ENCODE peak calls at places on chromosome 20, in eight cellular contexts. C is heart right ventricle; G is right cardiac atrium; T is colonic mucosa; Z is tibial nerve; Y is CD4-positive, CD25-positive, alpha-beta regulatory T cell; V is gastrocnemius medialis; I is psoas muscle. L is an unnamed sample. For H3K4me1, the result is how much of the 10 kb centered on the place peaks cover.

GRCh38 chr20:61746781-61747180 is 318.9 kb downstream of the TAF4 start:
- DNase-seq in C (no peak), G (no peak), T (no peak), Z (no peak), Y (no peak), V (no peak), I (no peak), L (peak)

GRCh38 chr20:31716818-31717477 is 5.7 kb downstream of the BCL2L1 start:
- DNase-seq in C (no peak), G (no peak), T (no peak), Z (no peak), Y (no peak), V (no peak), I (no peak), L (no peak)

GRCh38 chr20:47727170-47727880 is 58.0 kb downstream of the SULF2 start:
- DNase-seq in C (peak), G (peak), T (peak), Z (no peak), Y (peak), V (peak), I (peak), L (peak)

GRCh38 chr20:36493801-36494114 is 47.6 kb upstream of the MYL9 start:
- DNase-seq in C (peak), G (peak), T (peak), Z (peak), Y (no peak), V (peak), I (peak), L (no peak)

GRCh38 chr20:62875419-62876355 is 14.1 kb upstream of the TCFL5 start:
- DNase-seq in C (peak), G (peak), T (peak), Z (peak), Y (no peak), V (peak), I (peak), L (no peak)

GRCh38 chr20:60137657-60138245 is 179.5 kb downstream of the CDH26 start:
- DNase-seq in C (no peak), G (peak), T (peak), Z (no peak), Y (no peak), V (peak), I (peak), L (no peak)

GRCh38 chr20:22462975-22463914 is 121.1 kb downstream of the FOXA2 start:
- DNase-seq in C (no peak), G (no peak), T (no peak), Z (no peak), Y (no peak), V (no peak), I (no peak), L (no peak)

GRCh38 chr20:61997372-61997771 is 68.3 kb downstream of the TAF4 start:
- DNase-seq in C (no peak), G (no peak), T (no peak), Z (no peak), Y (no peak), V (no peak), I (no peak), L (no peak)

GRCh38 chr20:17957505-17958325 is 10.9 kb downstream of the SNX5 start:
- DNase-seq in C (no peak), G (no peak), T (no peak), Z (no peak), Y (no peak), V (no peak), I (no peak), L (no peak)

GRCh38 chr20:33838035-33838864 is 27.1 kb downstream of the CHMP4B start:
- DNase-seq in C (no peak), G (no peak), T (no peak), Z (no peak), Y (no peak), V (no peak), I (no peak), L (no peak)

GRCh38 chr20:53774487-53775203 is 181.0 kb upstream of the ZNF217 start:
- DNase-seq in C (no peak), G (no peak), T (no peak), Z (no peak), Y (no peak), V (no peak), I (no peak), L (no peak)

GRCh38 chr20:21702553-21703467 is 2.7 kb upstream of the PAX1 start:
- DNase-seq in C (peak), G (peak), T (peak), Z (no peak), Y (no peak), V (no peak), I (peak), L (no peak)

GRCh38 chr20:4136078-4136966 is 121.0 kb upstream of the RNF24 start:
- DNase-seq in C (no peak), G (no peak), T (no peak), Z (no peak), Y (no peak), V (no peak), I (no peak), L (no peak)

GRCh38 chr20:36154696-36155628 is at the start of gene EPB41L1:
- DNase-seq in C (peak), G (peak), T (no peak), Z (no peak), Y (no peak), V (no peak), I (peak), L (peak)

GRCh38 chr20:54494303-54495006 is 19.1 kb downstream of the DOK5 start:
- DNase-seq in C (no peak), G (no peak), T (no peak), Z (no peak), Y (no peak), V (no peak), I (no peak), L (no peak)

GRCh38 chr20:35040090-35040489 is 52.5 kb downstream of the TRPC4AP start:
- DNase-seq in C (no peak), G (no peak), T (peak), Z (no peak), Y (no peak), V (no peak), I (no peak), L (no peak)

GRCh38 chr20:13142143-13142542 is 78.9 kb upstream of the ISM1 start:
- DNase-seq in C (no peak), G (no peak), T (no peak), Z (no peak), Y (no peak), V (no peak), I (no peak), L (no peak)

GRCh38 chr20:52812231-52812847 is 159.8 kb upstream of the TSHZ2 start:
- DNase-seq in C (no peak), G (no peak), T (no peak), Z (no peak), Y (no peak), V (no peak), I (no peak), L (no peak)

GRCh38 chr20:20864346-20865096 is 152.1 kb upstream of the RALGAPA2 start:
- DNase-seq in C (no peak), G (no peak), T (no peak), Z (no peak), Y (no peak), V (no peak), I (no peak), L (no peak)

GRCh38 chr20:17617212-17617867 is 47.5 kb downstream of the DSTN start:
- DNase-seq in C (peak), G (peak), T (peak), Z (no peak), Y (peak), V (no peak), I (no peak), L (peak)

GRCh38 chr20:32960849-32961731 is 43.1 kb downstream of the SUN5 start:
- DNase-seq in C (no peak), G (no peak), T (no peak), Z (no peak), Y (no peak), V (no peak), I (no peak), L (peak)

GRCh38 chr20:24658920-24659660 is 189.7 kb downstream of the SYNDIG1 start:
- DNase-seq in C (peak), G (peak), T (no peak), Z (no peak), Y (no peak), V (no peak), I (no peak), L (no peak)

GRCh38 chr20:4795394-4795793 is 73.7 kb downstream of the PRND start:
- DNase-seq in C (no peak), G (peak), T (no peak), Z (no peak), Y (no peak), V (no peak), I (no peak), L (no peak)

GRCh38 chr20:57505991-57506390 is 18.9 kb downstream of the CTCFL start:
- DNase-seq in C (no peak), G (no peak), T (no peak), Z (no peak), Y (no peak), V (no peak), I (no peak), L (no peak)

GRCh38 chr20:25206063-25206403 is 10.5 kb downstream of the ENTPD6 start:
- DNase-seq in C (no peak), G (peak), T (no peak), Z (no peak), Y (no peak), V (no peak), I (no peak), L (no peak)

GRCh38 chr20:61913423-61914225 is 152.1 kb downstream of the TAF4 start:
- DNase-seq in C (no peak), G (no peak), T (no peak), Z (no peak), Y (no peak), V (no peak), I (no peak), L (peak)

GRCh38 chr20:31675828-31676533 is 38.3 kb downstream of the COX4I2 start:
- DNase-seq in C (no peak), G (no peak), T (peak), Z (no peak), Y (peak), V (no peak), I (no peak), L (no peak)

GRCh38 chr20:17787816-17788215 is 88.0 kb downstream of the BANF2 start:
- DNase-seq in C (no peak), G (no peak), T (no peak), Z (no peak), Y (no peak), V (no peak), I (no peak), L (no peak)

GRCh38 chr20:51893723-51894122 is 91.4 kb upstream of the SALL4 start:
- DNase-seq in C (no peak), G (no peak), T (no peak), Z (no peak), Y (no peak), V (no peak), I (no peak), L (no peak)

GRCh38 chr20:53448875-53449274 is 144.8 kb downstream of the ZNF217 start:
- DNase-seq in C (no peak), G (no peak), T (no peak), Z (no peak), Y (no peak), V (no peak), I (no peak), L (no peak)

GRCh38 chr20:41150664-41151063 is 13.3 kb downstream of the PLCG1 start:
- DNase-seq in C (no peak), G (peak), T (no peak), Z (no peak), Y (no peak), V (no peak), I (no peak), L (no peak)
- H3K4me1 ChIP-seq in C (half or more), G (half or more), T (under half), Z (half or more), Y (half or more), V (half or more), I (half or more), L (under half)

GRCh38 chr20:58899518-58899917 is 47.0 kb downstream of the GNAS start:
- DNase-seq in C (no peak), G (no peak), T (no peak), Z (no peak), Y (no peak), V (no peak), I (no peak), L (no peak)

GRCh38 chr20:58898629-58899028 is 46.1 kb downstream of the GNAS start:
- DNase-seq in C (no peak), G (no peak), T (no peak), Z (no peak), Y (no peak), V (no peak), I (no peak), L (no peak)

GRCh38 chr20:58902003-58902402 is 49.5 kb downstream of the GNAS start:
- DNase-seq in C (no peak), G (no peak), T (no peak), Z (no peak), Y (no peak), V (no peak), I (no peak), L (no peak)

GRCh38 chr20:58897493-58897892 is 45.0 kb downstream of the GNAS start:
- DNase-seq in C (no peak), G (no peak), T (no peak), Z (no peak), Y (no peak), V (no peak), I (no peak), L (no peak)

DNA sequence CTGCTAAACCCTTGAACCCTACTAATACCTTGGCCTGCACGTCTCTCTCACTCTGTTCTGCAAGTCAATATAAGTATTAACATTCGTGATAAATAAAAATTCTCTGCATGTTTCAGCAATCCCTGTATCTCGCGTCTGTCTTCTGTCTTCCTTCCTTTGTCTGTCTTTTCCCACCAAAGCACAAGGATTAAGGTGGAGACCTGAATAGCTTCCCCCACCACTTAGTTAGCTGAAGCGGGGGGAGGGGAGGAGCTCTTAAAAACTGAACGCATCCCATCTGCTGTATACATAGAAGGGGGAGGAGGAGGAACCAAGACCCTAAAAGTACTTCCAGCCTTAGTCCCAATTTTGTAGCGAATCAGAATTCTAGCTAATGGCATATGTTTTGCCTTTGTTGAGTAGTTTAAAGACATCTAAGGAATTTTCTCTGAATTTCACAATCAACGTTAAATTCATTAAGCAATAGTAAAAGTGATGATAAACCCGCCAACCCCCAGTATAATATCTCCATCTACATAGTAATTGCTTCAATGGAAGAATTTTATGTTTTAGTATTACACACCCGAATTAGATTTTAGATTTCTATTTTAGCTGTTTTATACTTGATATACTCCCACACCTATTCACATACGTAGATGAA is 47.9 kb downstream of the GNAS start:
- DNase-seq in C (no peak), G (no peak), T (no peak), Z (no peak), Y (no peak), V (no peak), I (no peak), L (no peak)
- H3K4me3 ChIP-seq in C (no peak), G (no peak), T (no peak), Z (no peak), Y (no peak), V (no peak), I (no peak), L (no peak)

GRCh38 chr20:41774291-41774690 is 156.1 kb upstream of the CHD6 start:
- DNase-seq in C (no peak), G (no peak), T (no peak), Z (no peak), Y (no peak), V (no peak), I (no peak), L (no peak)
- H3K27ac ChIP-seq in C (no peak), G (no peak), T (no peak), Z (no peak), Y (no peak), V (no peak), I (no peak), L (no peak)

GRCh38 chr20:46139908-46140482 is 21.9 kb downstream of the CD40 start:
- DNase-seq in C (no peak), G (no peak), T (no peak), Z (no peak), Y (no peak), V (no peak), I (no peak), L (no peak)

GRCh38 chr20:46137816-46138215 is 19.7 kb downstream of the CD40 start:
- DNase-seq in C (no peak), G (no peak), T (no peak), Z (no peak), Y (no peak), V (no peak), I (no peak), L (no peak)

GRCh38 chr20:46142124-46142523 is 24.0 kb downstream of the CD40 start:
- DNase-seq in C (no peak), G (no peak), T (no peak), Z (no peak), Y (no peak), V (no peak), I (no peak), L (no peak)

GRCh38 chr20:46135856-46136633 is 17.9 kb downstream of the CD40 start:
- DNase-seq in C (no peak), G (no peak), T (no peak), Z (no peak), Y (no peak), V (no peak), I (no peak), L (no peak)

DNA sequence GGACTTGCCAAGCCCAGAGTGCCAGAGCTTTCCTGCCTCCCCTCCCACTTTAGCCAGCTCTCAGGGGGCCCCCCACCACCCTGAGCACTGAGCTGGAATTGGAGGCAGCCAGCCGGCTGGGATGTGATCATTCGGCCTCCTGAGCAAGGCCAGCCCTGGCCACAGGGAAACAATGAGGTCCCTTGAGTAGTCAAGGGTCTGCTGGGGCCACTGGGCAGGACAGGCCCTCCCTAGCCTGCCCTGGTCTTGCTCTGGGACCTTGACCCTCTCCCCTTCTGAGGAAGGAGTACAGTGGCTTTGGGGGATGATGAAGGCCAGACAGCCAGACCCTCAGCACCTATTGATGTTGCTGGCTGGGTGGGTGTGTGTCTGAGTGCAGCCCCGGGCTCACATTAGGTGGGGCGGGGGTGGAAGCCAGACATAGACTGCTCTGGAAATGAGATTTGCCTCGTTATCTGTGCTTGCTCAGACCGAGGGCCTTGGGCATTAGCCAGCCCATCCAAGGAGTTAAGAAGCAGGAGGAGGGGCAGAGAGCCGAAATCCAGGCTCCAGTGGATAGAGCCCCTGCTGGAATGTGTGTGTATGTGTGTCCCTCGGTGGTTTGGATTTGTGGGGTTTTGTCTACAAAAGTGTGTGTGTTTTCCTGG is 21.3 kb downstream of the CD40 start:
- DNase-seq in C (no peak), G (no peak), T (no peak), Z (no peak), Y (no peak), V (no peak), I (no peak), L (no peak)
- H3K4me1 ChIP-seq in C (under half), G (under half), T (under half), Z (under half), Y (under half), V (under half), I (under half), L (under half)

GRCh38 chr20:49339123-49339522 is 61.3 kb upstream of the ZNFX1 start:
- DNase-seq in C (no peak), G (no peak), T (no peak), Z (no peak), Y (no peak), V (no peak), I (no peak), L (no peak)

GRCh38 chr20:49335456-49335855 is 57.6 kb upstream of the ZNFX1 start:
- DNase-seq in C (no peak), G (no peak), T (no peak), Z (no peak), Y (no peak), V (no peak), I (no peak), L (peak)

GRCh38 chr20:49338061-49338460 is 60.2 kb upstream of the ZNFX1 start:
- DNase-seq in C (no peak), G (no peak), T (no peak), Z (no peak), Y (no peak), V (no peak), I (no peak), L (no peak)

GRCh38 chr20:49337357-49337756 is 59.5 kb upstream of the ZNFX1 start:
- DNase-seq in C (no peak), G (no peak), T (no peak), Z (no peak), Y (no peak), V (no peak), I (no peak), L (no peak)

DNA sequence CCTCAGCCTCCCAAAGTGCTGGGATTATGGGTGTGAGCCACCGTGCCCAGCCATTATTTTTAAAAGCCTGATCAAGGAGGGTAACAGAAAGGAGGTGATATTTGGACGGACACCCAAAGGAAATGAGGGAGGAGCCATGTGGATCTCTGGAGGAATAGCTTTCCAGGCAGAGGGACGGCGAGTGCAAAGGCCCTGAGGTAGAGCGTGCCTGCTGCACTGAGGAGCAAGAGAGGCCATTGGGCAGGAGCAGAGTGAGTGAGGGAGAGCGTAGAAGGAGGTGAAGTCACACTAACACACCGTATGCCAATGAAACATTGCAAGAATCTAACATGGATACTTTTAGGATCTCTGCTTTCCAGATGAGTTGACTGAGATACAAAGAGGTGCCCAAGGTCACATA is 58.9 kb upstream of the ZNFX1 start:
- DNase-seq in C (no peak), G (no peak), T (no peak), Z (no peak), Y (no peak), V (no peak), I (no peak), L (no peak)
- H3K4me3 ChIP-seq in C (no peak), G (no peak), T (no peak), Z (no peak), Y (no peak), V (no peak), I (no peak), L (no peak)

DNA sequence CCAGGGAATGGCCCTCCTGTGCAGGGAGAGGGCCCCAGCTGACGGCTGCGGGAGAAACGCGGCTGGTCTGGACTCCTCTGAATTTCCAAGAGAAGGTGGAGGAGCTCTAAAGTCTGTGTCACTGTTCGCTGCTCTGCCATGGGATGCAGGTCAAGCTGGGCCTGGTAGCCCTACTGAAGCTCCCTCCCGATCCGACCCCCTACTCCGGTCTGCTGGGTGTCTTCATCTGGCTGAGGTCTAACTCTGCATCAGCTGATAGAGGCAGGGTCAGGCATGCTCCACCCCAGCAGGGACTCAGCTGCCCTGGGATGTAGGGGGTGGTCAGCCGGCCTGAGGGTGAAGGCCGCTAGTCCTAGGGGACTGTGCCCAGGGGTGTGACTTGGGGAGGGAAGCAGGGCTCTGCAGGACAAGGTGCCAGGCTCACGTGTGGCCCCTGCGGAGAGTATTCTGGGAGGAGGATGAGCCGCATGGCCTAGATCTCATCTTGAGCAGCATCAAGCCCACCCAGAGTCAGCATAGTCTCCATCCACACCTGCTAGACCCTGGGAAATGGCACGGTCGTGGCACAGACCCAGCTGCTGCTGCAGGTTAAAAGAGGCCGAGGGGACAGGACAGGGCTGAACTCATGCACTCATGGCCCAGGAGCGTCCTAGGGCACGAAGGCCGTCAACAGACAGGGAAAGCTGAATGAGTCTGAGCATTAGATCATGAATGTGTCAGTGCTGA is 1.4 kb downstream of the CST3 start:
- DNase-seq in C (no peak), G (peak), T (no peak), Z (no peak), Y (no peak), V (peak), I (no peak), L (no peak)
- H3K27ac ChIP-seq in C (peak), G (peak), T (peak), Z (peak), Y (no peak), V (peak), I (peak), L (no peak)

L was measured in left lung.